ENCODE peak calls at places on chromosomes 3 and 15, in four cellular contexts. W, P, Q and G are unnamed samples.

GRCh38 chr15:33182278-33182905 is 12.1 kb downstream of the FMN1 start:
- DNase-seq in W (no peak), P (no peak), Q (no peak), G (no peak)

GRCh38 chr3:13364602-13365271 is 55.4 kb downstream of the NUP210 start:
- DNase-seq in P (no peak), Q (no peak), W (no peak), G (no peak)

GRCh38 chr3:4959180-4959579 is 20.1 kb upstream of the BHLHE40 start:
- DNase-seq in P (no peak), Q (no peak), W (no peak), G (no peak)

GRCh38 chr3:46695962-46696922 is 2.8 kb upstream of the ALS2CL start:
- DNase-seq in Q (peak; percentile 67), W (no peak), P (no peak), G (peak; percentile 65)

GRCh38 chr3:15243822-15244482 is 37.9 kb downstream of the CAPN7 start:
- DNase-seq in P (no peak), W (no peak), Q (no peak), G (no peak)

GRCh38 chr3:135229018-135229495 is 434.0 kb downstream of the EPHB1 start:
- DNase-seq in P (no peak), Q (no peak), W (no peak), G (no peak)

GRCh38 chr3:86563358-86563970 is 427.5 kb downstream of the VGLL3 start:
- DNase-seq in W (no peak), P (peak; percentile 4), Q (peak; percentile 69), G (peak; percentile 3)

GRCh38 chr15:73968461-73968860 is 23.6 kb downstream of the STOML1 start:
- DNase-seq in Q (no peak), P (no peak), W (no peak), G (no peak)

GRCh38 chr15:40456299-40456712 is 14.5 kb upstream of the CHST14 start:
- DNase-seq in W (no peak), P (no peak), Q (no peak), G (peak; percentile 16)

GRCh38 chr3:10173926-10174435 is 9.3 kb downstream of the IRAK2 start:
- DNase-seq in Q (no peak), W (no peak), P (peak; percentile 97), G (peak; percentile 93)

GRCh38 chr15:68781766-68782588 is 38.7 kb downstream of the ANP32A start:
- DNase-seq in W (no peak), P (no peak), Q (no peak), G (no peak)

GRCh38 chr3:43999920-44000319 is 241.8 kb upstream of the TOPAZ1 start:
- DNase-seq in P (no peak), Q (no peak), W (no peak), G (no peak)

GRCh38 chr15:74228723-74229081 is 7.4 kb upstream of the CCDC33 start:
- DNase-seq in W (no peak), Q (peak; percentile 61), P (no peak), G (no peak)

GRCh38 chr3:144491333-144491732 is 519.7 kb downstream of the DIPK2A start:
- DNase-seq in W (no peak), Q (peak; percentile 1), P (no peak), G (no peak)

GRCh38 chr3:96236499-96236898 is 577.9 kb upstream of the EPHA6 start:
- DNase-seq in P (no peak), Q (no peak), W (no peak), G (no peak)

GRCh38 chr3:29334652-29335189 is 53.9 kb downstream of the RBMS3 start:
- DNase-seq in W (no peak), P (no peak), Q (no peak), G (no peak)

GRCh38 chr15:78715930-78716329 is 74.9 kb upstream of the CHRNB4 start:
- DNase-seq in Q (no peak), P (peak; percentile 63), W (no peak), G (no peak)

GRCh38 chr15:52649686-52650085 is 29.5 kb downstream of the ATOSA start:
- DNase-seq in Q (no peak), W (no peak), P (no peak), G (no peak)

GRCh38 chr3:47650294-47650693 is 71.6 kb upstream of the CSPG5 start:
- DNase-seq in W (no peak), P (no peak), Q (no peak), G (no peak)

GRCh38 chr3:157438371-157438735 is 1.7 kb downstream of the PTX3 start:
- DNase-seq in P (no peak), Q (peak; percentile 11), W (no peak), G (no peak)

GRCh38 chr3:161412117-161412516 is 40.8 kb upstream of the SPTSSB start:
- DNase-seq in P (no peak), Q (no peak), W (no peak), G (no peak)